ENCODE peak calls at places on chromosomes 16 and 17, in nine cellular contexts. D is NCI-H1105 treated with DMSO at 0.1 percent for 48 hours, C is bronchial epithelial cell, Y is HEK293T, L is thoracic aorta, T is AG08395, N is RCC 7860, W is SK-N-SH, Q is NCI-H1417. I is an unnamed sample.

GRCh38 chr16:77133706-77134105 is 57.3 kb upstream of the MON1B start:
- DNase-seq in D (no peak), C (no peak), Y (no peak), L (no peak), T (no peak), N (no peak), W (no peak), Q (no peak), I (no peak)

GRCh38 chr16:11047939-11048500 is 103.7 kb downstream of the CLEC16A start:
- DNase-seq in D (no peak), C (no peak), Y (no peak), L (no peak), T (no peak), N (no peak), W (no peak), Q (no peak), I (peak)

GRCh38 chr16:11966173-11966572 is 1.2 kb downstream of the TNFRSF17 start:
- DNase-seq in D (no peak), C (no peak), Y (no peak), L (no peak), T (no peak), N (no peak), W (no peak), Q (no peak), I (no peak)

GRCh38 chr16:27239906-27240655 is 28.5 kb downstream of the NSMCE1 start:
- DNase-seq in D (no peak), C (no peak), Y (no peak), L (no peak), T (no peak), N (no peak), W (no peak), Q (no peak), I (no peak)

GRCh38 chr17:28470266-28471126 is 2.9 kb upstream of the SLC13A2 start:
- DNase-seq in D (no peak), C (no peak), Y (no peak), L (no peak), T (no peak), N (no peak), W (no peak), Q (no peak), I (no peak)

GRCh38 chr16:3609895-3610697 is 1.3 kb downstream of the SLX4 start:
- DNase-seq in D (no peak), C (peak), Y (no peak), L (no peak), T (no peak), N (no peak), W (no peak), Q (no peak), I (peak)

GRCh38 chr17:6104956-6105355 is 34.8 kb downstream of the WSCD1 start:
- DNase-seq in D (no peak), C (no peak), Y (no peak), L (no peak), T (no peak), N (peak), W (no peak), Q (no peak), I (no peak)

GRCh38 chr16:88763502-88764053 is 21.4 kb downstream of the PIEZO1 start:
- DNase-seq in D (no peak), C (no peak), Y (no peak), L (no peak), T (no peak), N (no peak), W (no peak), Q (no peak), I (no peak)

GRCh38 chr17:54814371-54814770 is 86.3 kb upstream of the TOM1L1 start:
- DNase-seq in D (no peak), C (no peak), Y (no peak), L (no peak), T (no peak), N (no peak), W (no peak), Q (no peak), I (no peak)

GRCh38 chr17:72387969-72388368 is 267.1 kb downstream of the SOX9 start:
- DNase-seq in D (no peak), C (no peak), Y (no peak), L (no peak), T (no peak), N (no peak), W (no peak), Q (no peak), I (no peak)

GRCh38 chr16:50692999-50693781 is at the start of gene NOD2:
- DNase-seq in D (no peak), C (no peak), Y (peak), L (no peak), T (peak), N (no peak), W (peak), Q (no peak), I (peak)

GRCh38 chr17:6019959-6020358 is 50.2 kb upstream of the WSCD1 start:
- DNase-seq in D (no peak), C (no peak), Y (no peak), L (no peak), T (no peak), N (no peak), W (no peak), Q (no peak), I (no peak)

GRCh38 chr16:19595043-19595767 is 39.7 kb downstream of the VPS35L start:
- DNase-seq in D (no peak), C (peak), Y (no peak), L (no peak), T (peak), N (peak), W (peak), Q (no peak), I (no peak)

GRCh38 chr17:58156839-58157803 is 8.9 kb downstream of the OR4D1 start:
- DNase-seq in D (peak), C (no peak), Y (peak), L (no peak), T (no peak), N (no peak), W (peak), Q (peak), I (peak)

GRCh38 chr17:61152898-61153297 is 246.7 kb upstream of the TBX2 start:
- DNase-seq in D (no peak), C (no peak), Y (no peak), L (no peak), T (no peak), N (no peak), W (no peak), Q (no peak), I (no peak)

GRCh38 chr17:44122825-44123355 is 551 bp downstream of the HDAC5 start:
- DNase-seq in D (no peak), C (no peak), Y (no peak), L (no peak), T (no peak), N (no peak), W (no peak), Q (no peak), I (no peak)

GRCh38 chr17:80457236-80457856 is 19.1 kb downstream of the NPTX1 start:
- DNase-seq in D (no peak), C (no peak), Y (no peak), L (no peak), T (no peak), N (peak), W (no peak), Q (no peak), I (no peak)

GRCh38 chr16:27330542-27330941 is 16.8 kb downstream of the IL4R start:
- DNase-seq in D (no peak), C (peak), Y (no peak), L (peak), T (peak), N (no peak), W (no peak), Q (no peak), I (no peak)

GRCh38 chr16:65306313-65306712 is 184.4 kb upstream of the CDH11 start:
- DNase-seq in D (no peak), C (no peak), Y (no peak), L (no peak), T (no peak), N (no peak), W (no peak), Q (no peak), I (no peak)

GRCh38 chr16:86880316-86881117 is 302.2 kb downstream of the FOXL1 start:
- DNase-seq in D (no peak), C (no peak), Y (no peak), L (no peak), T (no peak), N (no peak), W (no peak), Q (no peak), I (no peak)

GRCh38 chr17:48137658-48138057 is 30.1 kb downstream of the SNX11 start:
- DNase-seq in D (no peak), C (no peak), Y (no peak), L (no peak), T (no peak), N (no peak), W (no peak), Q (no peak), I (no peak)

GRCh38 chr16:81035975-81036750 is 521 bp downstream of the ATMIN start:
- DNase-seq in D (no peak), C (peak), Y (peak), L (no peak), T (peak), N (no peak), W (peak), Q (peak), I (peak)

GRCh38 chr16:84088695-84089395 is 27.9 kb downstream of the MBTPS1 start:
- DNase-seq in D (no peak), C (no peak), Y (no peak), L (no peak), T (no peak), N (no peak), W (no peak), Q (no peak), I (no peak)

I was measured in cerebellum.